ENCODE peak calls at places on chromosome 7, in nine cellular contexts. One of them, this sample, is unnamed.

GRCh38 chr7:38274927-38275326 is 1.5 kb upstream of the TARP start:
- DNase-seq in SJSA1: no peak
- DNase-seq in stimulated activated CD8-positive, alpha-beta memory T cell treated with anti-CD3 and anti-CD28 coated beads, Interleukin-4, amount 100 ng/mL, for 1 hour: no peak
- DNase-seq in stimulated activated CD4-positive, alpha-beta T cell treated with anti-CD3 and anti-CD28 coated beads, Interleukin-1b, Interleukin-23, amount 100 ng/mL, for 1 hour: no peak
- DNase-seq in anterior cingulate cortex: no peak
- DNase-seq in iPS-NIHi11: no peak
- DNase-seq in hepatocyte: no peak
- DNase-seq in NCI-H187: no peak
- DNase-seq in cardiac fibroblast: no peak
- DNase-seq in this sample: no peak

GRCh38 chr7:77288676-77289320 is 89.2 kb upstream of the FGL2 start:
- DNase-seq in SJSA1: no peak
- DNase-seq in stimulated activated CD8-positive, alpha-beta memory T cell treated with anti-CD3 and anti-CD28 coated beads, Interleukin-4, amount 100 ng/mL, for 1 hour: no peak
- DNase-seq in stimulated activated CD4-positive, alpha-beta T cell treated with anti-CD3 and anti-CD28 coated beads, Interleukin-1b, Interleukin-23, amount 100 ng/mL, for 1 hour: no peak
- DNase-seq in anterior cingulate cortex: no peak
- DNase-seq in iPS-NIHi11: no peak
- DNase-seq in hepatocyte: no peak
- DNase-seq in NCI-H187: no peak
- DNase-seq in cardiac fibroblast: no peak
- DNase-seq in this sample: no peak

GRCh38 chr7:55272328-55272727 is 92.8 kb upstream of the LANCL2 start:
- DNase-seq in SJSA1: no peak
- DNase-seq in stimulated activated CD8-positive, alpha-beta memory T cell treated with anti-CD3 and anti-CD28 coated beads, Interleukin-4, amount 100 ng/mL, for 1 hour: no peak
- DNase-seq in stimulated activated CD4-positive, alpha-beta T cell treated with anti-CD3 and anti-CD28 coated beads, Interleukin-1b, Interleukin-23, amount 100 ng/mL, for 1 hour: no peak
- DNase-seq in anterior cingulate cortex: no peak
- DNase-seq in iPS-NIHi11: no peak
- DNase-seq in hepatocyte: no peak
- DNase-seq in NCI-H187: no peak
- DNase-seq in cardiac fibroblast: no peak
- DNase-seq in this sample: no peak

GRCh38 chr7:111744501-111745155 is 182.3 kb upstream of the IMMP2L start:
- DNase-seq in SJSA1: no peak
- DNase-seq in stimulated activated CD8-positive, alpha-beta memory T cell treated with anti-CD3 and anti-CD28 coated beads, Interleukin-4, amount 100 ng/mL, for 1 hour: no peak
- DNase-seq in stimulated activated CD4-positive, alpha-beta T cell treated with anti-CD3 and anti-CD28 coated beads, Interleukin-1b, Interleukin-23, amount 100 ng/mL, for 1 hour: no peak
- DNase-seq in anterior cingulate cortex: no peak
- DNase-seq in iPS-NIHi11: no peak
- DNase-seq in hepatocyte: no peak
- DNase-seq in NCI-H187: no peak
- DNase-seq in cardiac fibroblast: peak; percentile 71
- DNase-seq in this sample: no peak

GRCh38 chr7:17369686-17370426 is 71.4 kb downstream of the AHR start:
- DNase-seq in SJSA1: no peak
- DNase-seq in stimulated activated CD8-positive, alpha-beta memory T cell treated with anti-CD3 and anti-CD28 coated beads, Interleukin-4, amount 100 ng/mL, for 1 hour: no peak
- DNase-seq in stimulated activated CD4-positive, alpha-beta T cell treated with anti-CD3 and anti-CD28 coated beads, Interleukin-1b, Interleukin-23, amount 100 ng/mL, for 1 hour: no peak
- DNase-seq in anterior cingulate cortex: no peak
- DNase-seq in iPS-NIHi11: no peak
- DNase-seq in hepatocyte: peak; percentile 74
- DNase-seq in NCI-H187: no peak
- DNase-seq in cardiac fibroblast: peak; percentile 98
- DNase-seq in this sample: no peak

GRCh38 chr7:33043875-33044718 is 18.5 kb downstream of the NT5C3A start:
- DNase-seq in SJSA1: no peak
- DNase-seq in stimulated activated CD8-positive, alpha-beta memory T cell treated with anti-CD3 and anti-CD28 coated beads, Interleukin-4, amount 100 ng/mL, for 1 hour: no peak
- DNase-seq in stimulated activated CD4-positive, alpha-beta T cell treated with anti-CD3 and anti-CD28 coated beads, Interleukin-1b, Interleukin-23, amount 100 ng/mL, for 1 hour: no peak
- DNase-seq in anterior cingulate cortex: no peak
- DNase-seq in iPS-NIHi11: no peak
- DNase-seq in hepatocyte: peak; percentile 71
- DNase-seq in NCI-H187: no peak
- DNase-seq in cardiac fibroblast: peak; percentile 52
- DNase-seq in this sample: no peak

GRCh38 chr7:82816272-82816671 is 346.4 kb downstream of the PCLO start:
- DNase-seq in SJSA1: no peak
- DNase-seq in stimulated activated CD8-positive, alpha-beta memory T cell treated with anti-CD3 and anti-CD28 coated beads, Interleukin-4, amount 100 ng/mL, for 1 hour: no peak
- DNase-seq in stimulated activated CD4-positive, alpha-beta T cell treated with anti-CD3 and anti-CD28 coated beads, Interleukin-1b, Interleukin-23, amount 100 ng/mL, for 1 hour: no peak
- DNase-seq in anterior cingulate cortex: no peak
- DNase-seq in iPS-NIHi11: peak; percentile 41
- DNase-seq in hepatocyte: no peak
- DNase-seq in NCI-H187: no peak
- DNase-seq in cardiac fibroblast: no peak
- DNase-seq in this sample: no peak

GRCh38 chr7:127822822-127823508 is 171.0 kb downstream of the SND1 start:
- DNase-seq in SJSA1: no peak
- DNase-seq in stimulated activated CD8-positive, alpha-beta memory T cell treated with anti-CD3 and anti-CD28 coated beads, Interleukin-4, amount 100 ng/mL, for 1 hour: no peak
- DNase-seq in stimulated activated CD4-positive, alpha-beta T cell treated with anti-CD3 and anti-CD28 coated beads, Interleukin-1b, Interleukin-23, amount 100 ng/mL, for 1 hour: no peak
- DNase-seq in anterior cingulate cortex: no peak
- DNase-seq in iPS-NIHi11: peak; percentile 39
- DNase-seq in hepatocyte: peak; percentile 39
- DNase-seq in NCI-H187: no peak
- DNase-seq in cardiac fibroblast: no peak
- DNase-seq in this sample: no peak

GRCh38 chr7:70694909-70695803 is 436.8 kb upstream of the GALNT17 start:
- DNase-seq in SJSA1: no peak
- DNase-seq in stimulated activated CD8-positive, alpha-beta memory T cell treated with anti-CD3 and anti-CD28 coated beads, Interleukin-4, amount 100 ng/mL, for 1 hour: no peak
- DNase-seq in stimulated activated CD4-positive, alpha-beta T cell treated with anti-CD3 and anti-CD28 coated beads, Interleukin-1b, Interleukin-23, amount 100 ng/mL, for 1 hour: no peak
- DNase-seq in anterior cingulate cortex: no peak
- DNase-seq in iPS-NIHi11: no peak
- DNase-seq in hepatocyte: peak; percentile 57
- DNase-seq in NCI-H187: no peak
- DNase-seq in cardiac fibroblast: peak; percentile 36
- DNase-seq in this sample: no peak